ENCODE peak calls at places on chromosomes 12 and 14, in five cellular contexts. A is A172; S is NCI-H1417; L is stimulated activated CD8-positive, alpha-beta memory T cell treated with anti-CD3 and anti-CD28 coated beads, Interleukin-7, amount 100 ng/mL, for 4 hours; U is GM03348. V is an unnamed sample.

GRCh38 chr12:6029401-6029800 is 84.3 kb upstream of the ANO2 start:
- DNase-seq in A (no peak), L (no peak), S (no peak), U (no peak), V (no peak)

GRCh38 chr14:32588448-32589320 is 259.6 kb downstream of the AKAP6 start:
- DNase-seq in U (peak), L (no peak), S (no peak), A (no peak), V (no peak)

GRCh38 chr14:88765130-88765529 is 27.6 kb downstream of the EML5 start:
- DNase-seq in S (no peak), U (no peak), L (no peak), A (peak), V (no peak)

GRCh38 chr14:104680056-104680805 is 9.2 kb upstream of the INF2 start:
- DNase-seq in A (peak), U (peak), S (no peak), L (no peak), V (no peak)

GRCh38 chr12:27549801-27550652 is 26.0 kb downstream of the PPFIBP1 start:
- DNase-seq in L (no peak), S (peak), U (peak), A (peak), V (no peak)

GRCh38 chr14:93096923-93097322 is 18.8 kb downstream of the ITPK1 start:
- DNase-seq in A (no peak), S (no peak), L (no peak), U (no peak), V (no peak)

GRCh38 chr12:67501362-67501761 is 147.2 kb upstream of the DYRK2 start:
- DNase-seq in U (no peak), S (peak), L (no peak), A (no peak), V (no peak)

GRCh38 chr14:100546051-100546443 is 41.2 kb downstream of the BEGAIN start:
- DNase-seq in S (no peak), A (no peak), L (no peak), U (peak), V (no peak)

GRCh38 chr12:67925551-67925950 is 63.7 kb upstream of the IFNG-AS1 start:
- DNase-seq in U (no peak), L (no peak), S (no peak), A (no peak), V (no peak)

GRCh38 chr12:57104292-57104910 is 6.8 kb downstream of the STAT6 start:
- DNase-seq in A (no peak), S (no peak), U (no peak), L (no peak), V (no peak)

GRCh38 chr12:22271036-22271435 is 63.5 kb downstream of the ST8SIA1 start:
- DNase-seq in L (no peak), U (peak), A (peak), S (no peak), V (no peak)

GRCh38 chr14:61927015-61927414 is 164.8 kb downstream of the SNAPC1 start:
- DNase-seq in L (no peak), S (no peak), A (peak), U (peak), V (no peak)

GRCh38 chr12:78018146-78018910 is 187.6 kb downstream of the NAV3 start:
- DNase-seq in L (no peak), A (no peak), S (no peak), U (no peak), V (peak)

GRCh38 chr12:122080149-122081107 is 1.9 kb downstream of the MLXIP start:
- DNase-seq in S (peak), U (peak), A (peak), L (no peak), V (no peak)

GRCh38 chr12:115160290-115161108 is 476.5 kb upstream of the TBX3 start:
- DNase-seq in S (no peak), U (no peak), L (no peak), A (no peak), V (no peak)

GRCh38 chr12:108587826-108588225 is 10.1 kb downstream of the TMEM119 start:
- DNase-seq in A (no peak), U (no peak), L (no peak), S (no peak), V (no peak)

GRCh38 chr14:64549805-64550538 is at the start of gene PPP1R36:
- DNase-seq in U (peak), A (no peak), S (peak), L (no peak), V (peak)

GRCh38 chr12:116200812-116201211 is 76.7 kb downstream of the MED13L start:
- DNase-seq in A (no peak), S (no peak), L (no peak), U (no peak), V (no peak)

GRCh38 chr12:95763809-95764253 is 26.7 kb downstream of the NTN4 start:
- DNase-seq in A (peak), L (no peak), S (no peak), U (peak), V (no peak)

GRCh38 chr14:89856871-89857345 is 97.6 kb downstream of the EFCAB11 start:
- DNase-seq in U (peak), A (no peak), L (no peak), S (no peak), V (no peak)

GRCh38 chr12:96297504-96297903 is 102.7 kb downstream of the CDK17 start:
- DNase-seq in S (no peak), A (no peak), U (no peak), L (no peak), V (no peak)

GRCh38 chr14:59015482-59015881 is 173.0 kb upstream of the DAAM1 start:
- DNase-seq in U (no peak), S (no peak), L (no peak), A (no peak), V (no peak)

GRCh38 chr12:91140660-91141045 is 29.4 kb upstream of the LUM start:
- DNase-seq in A (no peak), S (no peak), U (peak), L (no peak), V (no peak)

GRCh38 chr14:37590810-37591139 is 4.3 kb downstream of the FOXA1 start:
- DNase-seq in S (peak), L (no peak), U (no peak), A (no peak), V (no peak)

GRCh38 chr14:91996951-91997371 is 42.9 kb downstream of the TRIP11 start:
- DNase-seq in A (peak), U (peak), S (peak), L (no peak), V (peak)

GRCh38 chr12:118055144-118055557 is 5.8 kb downstream of the WSB2 start:
- DNase-seq in A (peak), S (peak), L (peak), U (no peak), V (peak)

GRCh38 chr14:60721331-60722162 is 2.6 kb downstream of the SIX4 start:
- DNase-seq in A (peak), U (peak), L (peak), S (peak), V (peak)

GRCh38 chr12:64160718-64161060 is 61.4 kb downstream of the KICS2 start:
- DNase-seq in U (peak), S (no peak), A (no peak), L (no peak), V (no peak)

GRCh38 chr12:19643635-19644034 is 204.3 kb downstream of the AEBP2 start:
- DNase-seq in A (peak), S (peak), U (peak), L (no peak), V (peak)

GRCh38 chr14:41604793-41605534 is 1.7 kb upstream of the LRFN5 start:
- DNase-seq in U (peak), L (no peak), S (no peak), A (no peak), V (peak)

GRCh38 chr12:107167756-107168155 is 74.4 kb upstream of the CRY1 start:
- DNase-seq in A (no peak), L (no peak), S (no peak), U (no peak), V (no peak)

GRCh38 chr14:90760591-90761316 is 55.5 kb downstream of the TTC7B start:
- DNase-seq in U (peak), L (no peak), A (peak), S (no peak), V (peak)

GRCh38 chr12:107200394-107200793 is 107.0 kb upstream of the CRY1 start:
- DNase-seq in S (no peak), L (no peak), A (peak), U (no peak), V (no peak)

GRCh38 chr12:47835831-47836155 is 16.1 kb upstream of the HDAC7 start:
- DNase-seq in A (no peak), L (no peak), U (no peak), S (no peak), V (no peak)

V was measured in retina.